ENCODE peak calls at places on chromosomes 6 and 20, in nine cellular contexts. E is GM13977, M is A549, F is brain microvascular endothelial cell, T is GM04504, L is RWPE1, G is lower leg skin, W is thoracic aorta, O is epithelial cell of esophagus. X is an unnamed sample.

GRCh38 chr6:121522265-121522664 is 86.8 kb downstream of the GJA1 start:
- DNase-seq in E (no peak), M (peak), F (peak), T (peak), L (peak), G (peak), W (peak), O (peak), X (no peak)

GRCh38 chr20:61609461-61609860 is 357.4 kb downstream of the CDH4 start:
- DNase-seq in E (no peak), M (no peak), F (no peak), T (no peak), L (no peak), G (no peak), W (no peak), O (no peak), X (no peak)

GRCh38 chr6:35496036-35496850 is 636 bp downstream of the TEAD3 start:
- DNase-seq in E (no peak), M (no peak), F (no peak), T (no peak), L (peak), G (no peak), W (no peak), O (peak), X (peak)

GRCh38 chr6:48765352-48765961 is 654.5 kb upstream of the PTCHD4 start:
- DNase-seq in E (peak), M (peak), F (peak), T (no peak), L (peak), G (no peak), W (no peak), O (peak), X (no peak)

GRCh38 chr6:118968416-118968815 is 33.5 kb upstream of the MCM9 start:
- DNase-seq in E (no peak), M (peak), F (no peak), T (no peak), L (no peak), G (no peak), W (no peak), O (peak), X (no peak)

GRCh38 chr6:146595981-146596731 is 2.6 kb upstream of the ADGB start:
- DNase-seq in E (no peak), M (no peak), F (no peak), T (no peak), L (peak), G (peak), W (no peak), O (peak), X (no peak)

GRCh38 chr6:42251911-42252637 is 34.4 kb upstream of the MRPS10 start:
- DNase-seq in E (no peak), M (no peak), F (peak), T (no peak), L (no peak), G (no peak), W (no peak), O (no peak), X (no peak)

GRCh38 chr20:32355417-32355841 is 2.7 kb upstream of the ASXL1 start:
- DNase-seq in E (peak), M (no peak), F (no peak), T (no peak), L (no peak), G (no peak), W (no peak), O (no peak), X (no peak)

GRCh38 chr6:148177589-148178233 is 164.9 kb upstream of the SASH1 start:
- DNase-seq in E (peak), M (peak), F (peak), T (no peak), L (peak), G (peak), W (peak), O (peak), X (peak)

X was measured in HuH-7.5.